ENCODE peak calls at places on chromosomes 12 and 14, in five cellular contexts. X is T follicular helper cell; V is fibroblast of mammary gland; A is aorta; Z is stimulated activated CD4-positive, alpha-beta T cell treated with anti-CD3 and anti-CD28 coated beads, Interleukin-15, amount 100 ng/mL, for 1 hour. U is an unnamed sample.

GRCh38 chr12:57230381-57231155 is 1.1 kb downstream of the SHMT2 start:
- DNase-seq in X (no peak), Z (no peak), A (peak; percentile 36), V (no peak), U (no peak)

GRCh38 chr14:102867826-102868580 is 54.5 kb upstream of the AMN start:
- DNase-seq in A (no peak), V (no peak), Z (no peak), X (no peak), U (no peak)

GRCh38 chr12:107394693-107395092 is 290.9 kb upstream of the PWP1 start:
- DNase-seq in X (no peak), A (no peak), Z (no peak), V (no peak), U (no peak)

GRCh38 chr12:9273276-9273675 is 65.1 kb upstream of the PZP start:
- DNase-seq in X (no peak), Z (no peak), A (no peak), V (peak; percentile 54), U (no peak)

GRCh38 chr12:113105606-113106271 is 29.8 kb downstream of the RASAL1 start:
- DNase-seq in A (peak; percentile 22), Z (no peak), V (no peak), X (no peak), U (no peak)

GRCh38 chr14:39276005-39276404 is 42.3 kb downstream of the MIA2 start:
- DNase-seq in Z (no peak), X (no peak), A (no peak), V (no peak), U (no peak)

GRCh38 chr12:52952082-52952801 is 3.3 kb downstream of the KRT18 start:
- DNase-seq in V (no peak), X (no peak), Z (no peak), A (no peak), U (no peak)

GRCh38 chr12:110756611-110757010 is 13.9 kb upstream of the PPP1CC start:
- DNase-seq in Z (no peak), X (no peak), V (peak; percentile 26), A (no peak), U (no peak)

GRCh38 chr14:72641086-72641485 is 252.8 kb downstream of the DPF3 start:
- DNase-seq in X (no peak), V (no peak), Z (no peak), A (no peak), U (no peak)

GRCh38 chr12:130526813-130527212 is 189.1 kb downstream of the PIWIL1 start:
- DNase-seq in X (no peak), Z (no peak), V (no peak), A (no peak), U (no peak)

GRCh38 chr12:89087149-89087834 is 265.0 kb downstream of the DUSP6 start:
- DNase-seq in X (no peak), V (no peak), Z (no peak), A (no peak), U (peak; percentile 25)

GRCh38 chr14:52840916-52841315 is 49.5 kb upstream of the GNPNAT1 start:
- DNase-seq in X (no peak), A (peak; percentile 64), Z (no peak), V (peak; percentile 64), U (no peak)

GRCh38 chr12:2654741-2655140 is 140.0 kb upstream of the FKBP4 start:
- DNase-seq in X (no peak), Z (no peak), V (no peak), A (no peak), U (no peak)